ENCODE peak calls at places on chromosomes 12 and 14, in five cellular contexts. E is T-helper 2 cell; S is KG1; N is activated T-cell treated with anti-CD3 and anti-CD28 coated beads, Interleukin-2, amount 50 U/mL, for 72 hours; G is NCI-H1417. V is an unnamed sample.

GRCh38 chr14:105492966-105493871 is 2.2 kb downstream of the TEDC1 start:
- DNase-seq in G (no peak), N (peak; percentile 6), S (no peak), E (peak; percentile 2), V (no peak)

GRCh38 chr14:68268197-68268596 is 448.6 kb downstream of the RAD51B start:
- DNase-seq in N (no peak), E (peak; percentile 46), S (no peak), G (no peak), V (peak; percentile 72)

GRCh38 chr14:100906420-100906819 is 2.9 kb upstream of the RTL1 start:
- DNase-seq in S (no peak), E (no peak), G (peak; percentile 55), N (no peak), V (no peak)

GRCh38 chr12:14384783-14385638 is 19.5 kb downstream of the ATF7IP start:
- DNase-seq in E (peak; percentile 98), G (peak; percentile 81), N (peak; percentile 72), S (peak; percentile 19), V (peak; percentile 36)

GRCh38 chr12:127149226-127149964 is 1117.6 kb upstream of the TMEM132C start:
- DNase-seq in G (no peak), N (no peak), E (no peak), S (no peak), V (no peak)

GRCh38 chr14:70098257-70098809 is 90.4 kb downstream of the SLC8A3 start:
- DNase-seq in E (no peak), N (no peak), S (no peak), G (peak; percentile 69), V (no peak)

GRCh38 chr12:12432373-12432772 is 75.5 kb downstream of the BORCS5 start:
- DNase-seq in G (peak; percentile 41), S (no peak), N (no peak), E (no peak), V (no peak)

GRCh38 chr12:124490584-124491305 is 76.7 kb downstream of the NCOR2 start:
- DNase-seq in G (no peak), S (no peak), E (no peak), N (no peak), V (no peak)

GRCh38 chr12:25592725-25593495 is 39.8 kb upstream of the LMNTD1 start:
- DNase-seq in N (no peak), S (no peak), E (no peak), G (peak; percentile 46), V (no peak)

GRCh38 chr12:46149905-46150304 is 118.9 kb downstream of the SLC38A1 start:
- DNase-seq in S (no peak), E (no peak), G (no peak), N (no peak), V (no peak)

GRCh38 chr12:128644664-128645296 is 179.0 kb downstream of the SLC15A4 start:
- DNase-seq in E (peak; percentile 20), S (no peak), G (peak; percentile 71), N (peak; percentile 9), V (peak; percentile 42)

GRCh38 chr12:6688543-6688999 is 604 bp downstream of the ZNF384 start:
- DNase-seq in S (peak; percentile 93), N (peak; percentile 59), G (no peak), E (peak; percentile 77), V (peak; percentile 49)

GRCh38 chr12:53345486-53346195 is 9.5 kb upstream of the SP7 start:
- DNase-seq in E (no peak), S (no peak), N (no peak), G (no peak), V (no peak)

GRCh38 chr12:51077930-51078329 is 5.5 kb downstream of the CSRNP2 start:
- DNase-seq in N (no peak), E (peak; percentile 9), S (no peak), G (no peak), V (no peak)

GRCh38 chr14:104805326-104805678 is 4.4 kb downstream of the ZBTB42 start:
- DNase-seq in N (no peak), E (no peak), G (peak; percentile 20), S (no peak), V (no peak)